ENCODE peak calls at places on chromosome 1, in four cellular contexts. V is GM23248, E is K562, T is HCT116. C is an unnamed sample. For H3K4me1 and H3K27me3, the result is how much of the 10 kb centered on the place peaks cover.

GRCh38 chr1:59617418-59617817 is 197.3 kb upstream of the HOOK1 start:
- DNase-seq in V (no peak), E (no peak), T (no peak), C (no peak)

GRCh38 chr1:51551081-51551480 is 32.0 kb upstream of the EPS15 start:
- DNase-seq in V (no peak), E (no peak), T (no peak), C (no peak)

GRCh38 chr1:64363616-64364015 is 106.3 kb upstream of the CACHD1 start:
- DNase-seq in V (no peak), E (no peak), T (no peak), C (no peak)

GRCh38 chr1:7334475-7335035 is 436.5 kb upstream of the VAMP3 start:
- DNase-seq in V (peak), E (no peak), T (no peak), C (no peak)

GRCh38 chr1:231690072-231690471 is 63.5 kb downstream of the DISC1 start:
- DNase-seq in V (no peak), E (no peak), T (no peak), C (no peak)

GRCh38 chr1:6102227-6102845 is 56.6 kb downstream of the KCNAB2 start:
- DNase-seq in V (no peak), E (no peak), T (no peak), C (no peak)

GRCh38 chr1:227372662-227373061 is 54.4 kb upstream of the CDC42BPA start:
- DNase-seq in V (peak), E (no peak), T (no peak), C (no peak)

GRCh38 chr1:236038034-236038433 is 26.9 kb downstream of the NID1 start:
- DNase-seq in V (no peak), E (no peak), T (no peak), C (no peak)

GRCh38 chr1:107976431-107977215 is 11.6 kb upstream of the VAV3 start:
- DNase-seq in V (no peak), E (no peak), T (no peak), C (no peak)

GRCh38 chr1:65825736-65826135 is 33.0 kb downstream of the PDE4B start:
- DNase-seq in V (peak), E (no peak), T (no peak), C (no peak)

GRCh38 chr1:26887125-26887524 is 3.0 kb downstream of the GPN2 start:
- DNase-seq in V (peak), E (no peak), T (no peak), C (no peak)

GRCh38 chr1:167620002-167620401 is 10.0 kb upstream of the RCSD1 start:
- DNase-seq in V (no peak), E (peak), T (no peak), C (no peak)

GRCh38 chr1:94236630-94237290 is 624 bp downstream of the ARHGAP29 start:
- DNase-seq in V (peak), E (no peak), T (no peak), C (no peak)

GRCh38 chr1:3070654-3071506 is 1.9 kb downstream of the PRDM16 start:
- DNase-seq in V (peak), E (no peak), T (no peak), C (no peak)
- H3K4me3 ChIP-seq in V (peak), E (no peak), T (no peak), C (no peak)

GRCh38 chr1:22056921-22057320 is 4.4 kb downstream of the CDC42 start:
- DNase-seq in V (peak), E (no peak), T (no peak), C (no peak)
- H3K4me1 ChIP-seq in V (under half), E (under half), T (under half), C (under half)

DNA sequence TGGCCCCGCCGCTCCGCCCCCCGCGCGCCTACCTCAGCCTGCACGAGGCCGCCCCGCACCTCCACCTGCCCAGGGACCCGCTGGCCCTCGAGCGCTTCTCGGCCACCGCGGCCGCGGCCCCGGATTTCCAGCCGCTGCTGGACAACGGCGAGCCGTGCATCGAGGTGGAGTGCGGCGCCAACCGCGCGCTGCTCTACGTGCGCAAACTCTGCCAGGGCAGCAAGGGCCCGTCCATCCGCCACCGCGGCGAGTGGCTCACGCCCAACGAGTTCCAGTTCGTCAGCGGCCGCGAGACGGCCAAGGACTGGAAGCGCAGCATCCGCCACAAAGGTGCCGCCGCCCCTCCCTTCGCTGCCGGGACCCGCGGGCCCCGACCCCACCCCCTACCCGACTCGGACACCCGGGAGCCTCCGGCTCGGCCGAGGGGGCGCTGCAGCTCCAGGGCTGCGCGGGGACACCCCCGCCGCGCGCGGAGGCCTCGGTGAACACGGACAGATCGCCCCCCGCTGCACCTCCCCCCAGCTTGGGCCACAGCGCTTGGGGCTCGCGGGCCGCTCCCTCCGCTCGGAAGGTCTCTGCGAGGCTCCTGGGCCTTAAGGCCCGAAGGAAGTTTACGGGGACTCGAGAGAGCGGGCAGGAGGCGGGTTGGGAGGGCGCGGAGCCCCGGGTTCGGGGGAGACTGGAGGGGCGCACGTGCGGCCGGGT is 1.0 kb downstream of the SAMD11 start:
- DNase-seq in V (peak), E (no peak), T (no peak), C (no peak)
- H3K27me3 ChIP-seq in V (under half), E (half or more), T (under half), C (half or more)

GRCh38 chr1:233079586-233079985 is 129.2 kb downstream of the NTPCR start:
- DNase-seq in V (no peak), E (no peak), T (no peak), C (no peak)
- H3K4me3 ChIP-seq in V (no peak), E (no peak), T (no peak), C (no peak)

GRCh38 chr1:8418301-8418700 is 100.4 kb downstream of the SLC45A1 start:
- DNase-seq in V (no peak), E (no peak), T (no peak), C (no peak)

GRCh38 chr1:8417625-8418024 is 99.7 kb downstream of the SLC45A1 start:
- DNase-seq in V (no peak), E (no peak), T (no peak), C (no peak)

GRCh38 chr1:8419861-8420260 is 101.9 kb downstream of the SLC45A1 start:
- DNase-seq in V (no peak), E (no peak), T (no peak), C (no peak)

GRCh38 chr1:8420318-8420717 is 102.4 kb downstream of the SLC45A1 start:
- DNase-seq in V (no peak), E (no peak), T (no peak), C (no peak)

DNA sequence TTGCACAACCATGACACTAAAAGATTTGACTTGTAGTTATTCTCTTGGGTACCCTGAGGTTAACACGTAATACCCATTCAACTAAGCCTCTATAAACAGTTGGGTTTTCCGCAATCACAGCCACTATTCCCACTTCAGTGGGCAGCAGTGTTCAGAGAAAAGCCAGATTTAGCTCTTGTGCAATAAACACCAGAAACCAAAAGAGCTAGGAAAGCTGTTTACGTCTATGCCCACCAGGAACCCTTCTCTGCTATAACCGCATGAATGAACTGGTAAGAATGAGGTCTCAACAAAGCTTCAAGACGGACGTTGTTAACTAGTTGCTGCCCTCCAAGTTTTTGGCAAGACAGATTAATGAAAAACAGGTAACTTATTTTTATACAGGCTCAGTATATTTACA is 101.3 kb downstream of the SLC45A1 start:
- DNase-seq in V (peak), E (no peak), T (no peak), C (no peak)
- H3K4me1 ChIP-seq in V (under half), E (under half), T (under half), C (under half)

GRCh38 chr1:69410457-69410850 is 157.3 kb upstream of the LRRC7 start:
- DNase-seq in V (no peak), E (no peak), T (no peak), C (no peak)
- H3K27me3 ChIP-seq in V (under half), E (under half), T (under half), C (under half)

DNA sequence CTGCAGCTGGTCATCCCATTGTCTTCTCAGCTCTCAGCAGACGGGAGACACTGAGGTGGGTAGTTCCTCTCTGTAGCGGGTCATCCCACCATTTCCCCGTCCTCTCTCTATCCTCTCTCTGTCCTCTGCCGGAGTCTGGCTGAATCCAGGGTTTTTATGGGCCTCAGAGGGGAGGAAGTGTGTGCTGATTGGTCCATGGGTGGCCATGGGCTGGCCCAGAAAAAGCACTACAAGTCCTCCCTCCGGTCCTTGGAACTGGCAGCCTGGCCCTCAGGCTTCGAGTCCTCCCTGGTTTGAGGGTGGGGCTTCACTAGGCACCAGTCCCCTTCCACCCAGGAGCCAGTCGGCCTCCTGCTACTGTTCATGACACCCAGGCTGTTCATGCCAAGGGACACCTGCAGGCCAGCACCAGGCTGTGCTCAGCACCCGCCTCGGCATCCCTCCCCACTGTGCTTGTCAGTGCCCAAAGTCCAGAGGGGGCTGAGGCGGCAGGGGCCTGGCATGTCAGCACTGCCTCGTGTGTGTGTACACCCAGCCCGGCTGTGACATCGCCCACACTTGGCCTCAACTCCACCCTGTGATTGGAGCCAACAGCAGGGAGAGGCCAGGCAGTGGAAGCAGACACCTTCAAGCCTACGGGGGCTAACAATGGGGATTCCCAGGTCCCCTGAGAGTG is 23.0 kb upstream of the LRRC8C start:
- DNase-seq in V (no peak), E (no peak), T (no peak), C (no peak)
- H3K4me3 ChIP-seq in V (no peak), E (no peak), T (no peak), C (no peak)

GRCh38 chr1:205240118-205240517 is 12.4 kb downstream of the TMCC2 start:
- DNase-seq in V (no peak), E (no peak), T (no peak), C (no peak)

GRCh38 chr1:205237526-205238484 is 10.1 kb downstream of the TMCC2 start:
- DNase-seq in V (no peak), E (peak), T (no peak), C (no peak)

GRCh38 chr1:205239078-205239477 is 11.3 kb downstream of the TMCC2 start:
- DNase-seq in V (no peak), E (no peak), T (no peak), C (no peak)

GRCh38 chr1:205241366-205242030 is 13.8 kb downstream of the TMCC2 start:
- DNase-seq in V (no peak), E (no peak), T (no peak), C (no peak)

DNA sequence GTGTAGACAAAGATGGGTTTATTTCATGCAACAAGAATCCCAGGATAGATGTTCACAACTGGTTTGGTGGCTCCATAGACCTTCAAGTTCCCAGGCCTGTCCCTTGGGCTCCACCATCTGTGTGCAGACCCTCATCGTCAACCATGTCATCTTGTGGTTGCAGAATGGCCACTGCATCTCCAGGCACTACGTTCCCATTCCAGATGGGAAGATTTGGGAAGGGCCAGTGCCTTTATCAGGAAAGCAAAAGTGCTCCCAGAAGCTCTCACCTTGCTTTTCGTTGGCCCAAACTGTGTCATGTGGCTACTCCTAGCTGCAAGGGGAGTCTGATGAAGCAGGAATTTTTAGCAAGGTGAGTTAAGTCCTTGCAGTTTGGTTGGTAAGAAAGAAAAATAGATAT is 12.8 kb downstream of the TMCC2 start:
- DNase-seq in V (no peak), E (no peak), T (no peak), C (no peak)
- H3K4me1 ChIP-seq in V (under half), E (under half), T (under half), C (under half)

GRCh38 chr1:202709276-202710041 is 795 bp downstream of the SYT2 start:
- DNase-seq in V (no peak), E (no peak), T (no peak), C (no peak)
- H3K27me3 ChIP-seq in V (half or more), E (half or more), T (half or more), C (under half)

DNA sequence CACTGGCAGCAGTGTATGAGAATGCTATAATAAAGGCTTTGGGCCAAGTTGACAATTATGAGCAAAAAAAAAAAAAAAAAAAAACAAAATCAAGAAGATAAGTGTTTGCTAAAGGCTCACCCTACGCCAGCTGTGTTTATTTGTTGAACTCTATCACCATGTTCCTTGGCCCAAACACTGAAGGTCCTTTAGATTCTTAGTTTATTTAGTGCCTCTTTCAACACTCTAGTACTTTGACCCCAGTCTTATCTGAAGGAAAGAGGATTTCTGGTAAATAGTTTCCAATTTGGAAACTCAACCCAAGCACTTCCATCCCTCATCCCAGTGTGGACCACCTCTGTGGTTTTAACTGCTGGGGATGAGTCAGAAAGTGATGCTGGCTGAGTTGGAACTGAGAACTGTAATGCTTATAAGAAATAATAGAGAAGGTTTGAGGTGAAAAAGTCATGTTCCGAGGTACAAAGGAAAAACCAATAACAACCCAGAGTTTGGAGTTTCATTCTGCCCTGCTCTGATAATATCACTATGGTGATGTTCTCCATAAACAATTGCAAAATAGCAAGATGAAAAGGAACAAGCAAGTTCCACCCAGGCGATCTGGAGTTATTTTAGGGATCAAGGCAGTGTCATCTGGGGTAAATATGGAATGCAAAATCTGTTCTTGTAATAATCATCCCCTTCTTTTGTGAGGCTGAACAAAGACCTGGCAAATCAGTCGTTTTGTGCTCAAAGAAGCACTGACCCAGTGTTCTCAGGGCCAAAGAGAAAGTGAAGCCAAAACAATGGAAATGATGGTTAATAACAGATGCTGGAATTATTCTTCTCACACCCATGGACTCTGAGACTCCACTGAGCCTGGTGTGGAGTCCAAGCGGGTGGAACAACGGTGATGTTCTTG is 19.7 kb upstream of the CAPZB start:
- DNase-seq in V (peak), E (no peak), T (no peak), C (no peak)
- H3K4me3 ChIP-seq in V (peak), E (no peak), T (no peak), C (no peak)

C was measured in iPS DF 6.9.